ENCODE peak calls at places on chromosomes 13 and 19, in eight cellular contexts. One of them, this sample, is unnamed.

GRCh38 chr13:90321281-90321931 is 1026.1 kb upstream of the MIR17HG start:
- DNase-seq in breast epithelium: no peak
- DNase-seq in stomach: no peak
- DNase-seq in cardiac muscle cell: peak; percentile 4
- DNase-seq in lung: no peak
- DNase-seq in fibroblast of lung: no peak
- DNase-seq in left lung: no peak
- DNase-seq in tibial artery: no peak
- DNase-seq in this sample: no peak

GRCh38 chr13:80337011-80337688 is 3.8 kb downstream of the SPRY2 start:
- DNase-seq in breast epithelium: no peak
- DNase-seq in stomach: no peak
- DNase-seq in cardiac muscle cell: no peak
- DNase-seq in lung: no peak
- DNase-seq in fibroblast of lung: peak; percentile 26
- DNase-seq in left lung: no peak
- DNase-seq in tibial artery: no peak
- DNase-seq in this sample: no peak

GRCh38 chr13:70623260-70623659 is 515.0 kb upstream of the KLHL1 start:
- DNase-seq in breast epithelium: no peak
- DNase-seq in stomach: no peak
- DNase-seq in cardiac muscle cell: no peak
- DNase-seq in lung: no peak
- DNase-seq in fibroblast of lung: peak; percentile 3
- DNase-seq in left lung: no peak
- DNase-seq in tibial artery: no peak
- DNase-seq in this sample: no peak

GRCh38 chr13:113836917-113837553 is 26.8 kb downstream of the GAS6 start:
- DNase-seq in breast epithelium: no peak
- DNase-seq in stomach: peak; percentile 66
- DNase-seq in cardiac muscle cell: peak; percentile 60
- DNase-seq in lung: no peak
- DNase-seq in fibroblast of lung: peak; percentile 91
- DNase-seq in left lung: no peak
- DNase-seq in tibial artery: peak; percentile 62
- DNase-seq in this sample: peak; percentile 59

GRCh38 chr19:32676186-32676894 is 692 bp downstream of the RGS9BP start:
- DNase-seq in breast epithelium: no peak
- DNase-seq in stomach: peak; percentile 28
- DNase-seq in cardiac muscle cell: peak; percentile 12
- DNase-seq in lung: no peak
- DNase-seq in fibroblast of lung: no peak
- DNase-seq in left lung: no peak
- DNase-seq in tibial artery: no peak
- DNase-seq in this sample: no peak

GRCh38 chr19:35673121-35673804 is 6.9 kb downstream of the UPK1A start:
- DNase-seq in breast epithelium: no peak
- DNase-seq in stomach: peak; percentile 43
- DNase-seq in cardiac muscle cell: peak; percentile 38
- DNase-seq in lung: no peak
- DNase-seq in fibroblast of lung: peak; percentile 43
- DNase-seq in left lung: no peak
- DNase-seq in tibial artery: no peak
- DNase-seq in this sample: no peak

GRCh38 chr19:29745253-29745652 is 30.2 kb upstream of the C19orf12 start:
- DNase-seq in breast epithelium: no peak
- DNase-seq in stomach: no peak
- DNase-seq in cardiac muscle cell: peak; percentile 16
- DNase-seq in lung: no peak
- DNase-seq in fibroblast of lung: no peak
- DNase-seq in left lung: no peak
- DNase-seq in tibial artery: no peak
- DNase-seq in this sample: no peak

GRCh38 chr13:113205428-113205931 is 3.0 kb downstream of the PCID2 start:
- DNase-seq in breast epithelium: no peak
- DNase-seq in stomach: no peak
- DNase-seq in cardiac muscle cell: no peak
- DNase-seq in lung: no peak
- DNase-seq in fibroblast of lung: peak; percentile 76
- DNase-seq in left lung: no peak
- DNase-seq in tibial artery: no peak
- DNase-seq in this sample: no peak

GRCh38 chr13:99425485-99426341 is 75.6 kb upstream of the TM9SF2 start:
- DNase-seq in breast epithelium: no peak
- DNase-seq in stomach: peak; percentile 37
- DNase-seq in cardiac muscle cell: peak; percentile 46
- DNase-seq in lung: no peak
- DNase-seq in fibroblast of lung: no peak
- DNase-seq in left lung: peak; percentile 68
- DNase-seq in tibial artery: no peak
- DNase-seq in this sample: no peak

GRCh38 chr13:113973218-113974164 is at the start of gene C13orf46:
- DNase-seq in breast epithelium: no peak
- DNase-seq in stomach: no peak
- DNase-seq in cardiac muscle cell: no peak
- DNase-seq in lung: no peak
- DNase-seq in fibroblast of lung: no peak
- DNase-seq in left lung: peak; percentile 28
- DNase-seq in tibial artery: no peak
- DNase-seq in this sample: peak; percentile 45

GRCh38 chr19:33302175-33302973 is at the start of gene CEBPA:
- DNase-seq in breast epithelium: peak; percentile 76
- DNase-seq in stomach: peak; percentile 90
- DNase-seq in cardiac muscle cell: peak; percentile 95
- DNase-seq in lung: peak; percentile 82
- DNase-seq in fibroblast of lung: peak; percentile 74
- DNase-seq in left lung: peak; percentile 88
- DNase-seq in tibial artery: peak; percentile 61
- DNase-seq in this sample: peak; percentile 90

GRCh38 chr19:28610731-28611130 is 602.2 kb downstream of the UQCRFS1 start:
- DNase-seq in breast epithelium: no peak
- DNase-seq in stomach: no peak
- DNase-seq in cardiac muscle cell: no peak
- DNase-seq in lung: no peak
- DNase-seq in fibroblast of lung: no peak
- DNase-seq in left lung: no peak
- DNase-seq in tibial artery: no peak
- DNase-seq in this sample: no peak

GRCh38 chr19:44990459-44990858 is 10.8 kb upstream of the RELB start:
- DNase-seq in breast epithelium: no peak
- DNase-seq in stomach: no peak
- DNase-seq in cardiac muscle cell: no peak
- DNase-seq in lung: no peak
- DNase-seq in fibroblast of lung: no peak
- DNase-seq in left lung: no peak
- DNase-seq in tibial artery: no peak
- DNase-seq in this sample: no peak

GRCh38 chr19:41753159-41753558 is 2.2 kb upstream of the CEACAM6 start:
- DNase-seq in breast epithelium: peak; percentile 74
- DNase-seq in stomach: peak; percentile 78
- DNase-seq in cardiac muscle cell: no peak
- DNase-seq in lung: peak; percentile 81
- DNase-seq in fibroblast of lung: no peak
- DNase-seq in left lung: peak; percentile 72
- DNase-seq in tibial artery: peak; percentile 28
- DNase-seq in this sample: peak; percentile 89

GRCh38 chr19:5394907-5395505 is 54.4 kb upstream of the PTPRS start:
- DNase-seq in breast epithelium: no peak
- DNase-seq in stomach: no peak
- DNase-seq in cardiac muscle cell: no peak
- DNase-seq in lung: no peak
- DNase-seq in fibroblast of lung: no peak
- DNase-seq in left lung: no peak
- DNase-seq in tibial artery: no peak
- DNase-seq in this sample: no peak

GRCh38 chr19:30446844-30447243 is 74.7 kb downstream of the ZNF536 start:
- DNase-seq in breast epithelium: no peak
- DNase-seq in stomach: no peak
- DNase-seq in cardiac muscle cell: no peak
- DNase-seq in lung: no peak
- DNase-seq in fibroblast of lung: no peak
- DNase-seq in left lung: no peak
- DNase-seq in tibial artery: no peak
- DNase-seq in this sample: no peak

GRCh38 chr13:45119469-45119989 is 781 bp upstream of the GTF2F2 start:
- DNase-seq in breast epithelium: no peak
- DNase-seq in stomach: no peak
- DNase-seq in cardiac muscle cell: no peak
- DNase-seq in lung: no peak
- DNase-seq in fibroblast of lung: peak; percentile 79
- DNase-seq in left lung: no peak
- DNase-seq in tibial artery: no peak
- DNase-seq in this sample: peak; percentile 67

DNA sequence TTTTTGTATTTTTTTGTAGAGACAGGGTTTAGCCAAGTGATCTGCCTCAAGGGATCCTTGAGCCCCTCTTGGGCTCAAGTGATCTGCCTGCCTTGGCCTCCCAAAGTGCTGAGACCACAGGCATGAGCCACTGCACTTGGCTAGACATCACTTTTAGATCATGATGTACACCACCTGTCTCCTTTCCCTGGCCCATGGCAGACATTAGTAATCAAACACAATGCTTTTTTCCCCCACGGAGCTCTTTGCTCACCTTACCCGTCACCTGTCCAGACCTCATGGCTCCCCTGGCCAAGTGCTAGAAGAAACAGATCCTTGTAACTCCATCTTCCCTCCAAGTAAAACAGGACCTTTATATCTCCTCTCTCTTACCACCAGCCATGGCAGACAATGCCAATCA is 18.4 kb downstream of the NUMBL start:
- DNase-seq in breast epithelium: no peak
- DNase-seq in stomach: no peak
- DNase-seq in cardiac muscle cell: no peak
- DNase-seq in lung: no peak
- DNase-seq in fibroblast of lung: no peak
- DNase-seq in left lung: no peak
- DNase-seq in tibial artery: no peak
- DNase-seq in this sample: no peak
- H3K27ac ChIP-seq in breast epithelium: peak overlapping the region; percentile 56
- H3K27ac ChIP-seq in stomach: no peak overlapping the region
- H3K27ac ChIP-seq in cardiac muscle cell: no peak overlapping the region
- H3K27ac ChIP-seq in lung: no peak overlapping the region
- H3K27ac ChIP-seq in fibroblast of lung: no peak overlapping the region
- H3K27ac ChIP-seq in left lung: no peak overlapping the region
- H3K27ac ChIP-seq in tibial artery: no peak overlapping the region
- H3K27ac ChIP-seq in this sample: no peak overlapping the region

GRCh38 chr19:1661995-1662394 is 9.6 kb upstream of the TCF3 start:
- DNase-seq in breast epithelium: no peak
- DNase-seq in stomach: no peak
- DNase-seq in cardiac muscle cell: no peak
- DNase-seq in lung: no peak
- DNase-seq in fibroblast of lung: no peak
- DNase-seq in left lung: no peak
- DNase-seq in tibial artery: no peak
- DNase-seq in this sample: no peak

GRCh38 chr19:1668048-1668338 is 15.6 kb upstream of the TCF3 start:
- DNase-seq in breast epithelium: no peak
- DNase-seq in stomach: no peak
- DNase-seq in cardiac muscle cell: no peak
- DNase-seq in lung: no peak
- DNase-seq in fibroblast of lung: no peak
- DNase-seq in left lung: no peak
- DNase-seq in tibial artery: no peak
- DNase-seq in this sample: no peak

GRCh38 chr19:1663854-1664253 is 11.4 kb upstream of the TCF3 start:
- DNase-seq in breast epithelium: no peak
- DNase-seq in stomach: no peak
- DNase-seq in cardiac muscle cell: no peak
- DNase-seq in lung: no peak
- DNase-seq in fibroblast of lung: no peak
- DNase-seq in left lung: no peak
- DNase-seq in tibial artery: no peak
- DNase-seq in this sample: no peak

GRCh38 chr19:1668339-1669123 is 16.1 kb upstream of the TCF3 start:
- DNase-seq in breast epithelium: no peak
- DNase-seq in stomach: no peak
- DNase-seq in cardiac muscle cell: peak; percentile 44
- DNase-seq in lung: no peak
- DNase-seq in fibroblast of lung: no peak
- DNase-seq in left lung: no peak
- DNase-seq in tibial artery: no peak
- DNase-seq in this sample: no peak

GRCh38 chr19:1665565-1666047 is 13.2 kb upstream of the TCF3 start:
- DNase-seq in breast epithelium: no peak
- DNase-seq in stomach: no peak
- DNase-seq in cardiac muscle cell: peak; percentile 47
- DNase-seq in lung: no peak
- DNase-seq in fibroblast of lung: no peak
- DNase-seq in left lung: no peak
- DNase-seq in tibial artery: no peak
- DNase-seq in this sample: no peak
- H3K4me1 ChIP-seq in breast epithelium: peaks cover 7% of the 10 kb centered on the region
- H3K4me1 ChIP-seq in stomach: peaks cover 14% of the 10 kb centered on the region
- H3K4me1 ChIP-seq in cardiac muscle cell: peaks cover 12% of the 10 kb centered on the region
- H3K4me1 ChIP-seq in lung: no peaks in the 10 kb centered on the region
- H3K4me1 ChIP-seq in fibroblast of lung: no peaks in the 10 kb centered on the region
- H3K4me1 ChIP-seq in left lung: no peaks in the 10 kb centered on the region
- H3K4me1 ChIP-seq in tibial artery: peaks cover 8% of the 10 kb centered on the region
- H3K4me1 ChIP-seq in this sample: peaks cover 8% of the 10 kb centered on the region

GRCh38 chr19:15869109-15869555 is 28.7 kb downstream of the CYP4F2 start:
- DNase-seq in breast epithelium: no peak
- DNase-seq in stomach: peak; percentile 42
- DNase-seq in cardiac muscle cell: no peak
- DNase-seq in lung: peak; percentile 60
- DNase-seq in fibroblast of lung: peak; percentile 1
- DNase-seq in left lung: no peak
- DNase-seq in tibial artery: peak; percentile 24
- DNase-seq in this sample: peak; percentile 70
- H3K9me3 ChIP-seq in breast epithelium: no peaks in the 10 kb centered on the region
- H3K9me3 ChIP-seq in stomach: no peaks in the 10 kb centered on the region
- H3K9me3 ChIP-seq in cardiac muscle cell: no peaks in the 10 kb centered on the region
- H3K9me3 ChIP-seq in lung: no peaks in the 10 kb centered on the region
- H3K9me3 ChIP-seq in fibroblast of lung: no peaks in the 10 kb centered on the region
- H3K9me3 ChIP-seq in left lung: no peaks in the 10 kb centered on the region
- H3K9me3 ChIP-seq in tibial artery: no peaks in the 10 kb centered on the region
- H3K9me3 ChIP-seq in this sample: no peaks in the 10 kb centered on the region

GRCh38 chr19:40626918-40627317 is 25.7 kb downstream of the LTBP4 start:
- DNase-seq in breast epithelium: no peak
- DNase-seq in stomach: no peak
- DNase-seq in cardiac muscle cell: no peak
- DNase-seq in lung: no peak
- DNase-seq in fibroblast of lung: no peak
- DNase-seq in left lung: no peak
- DNase-seq in tibial artery: no peak
- DNase-seq in this sample: no peak

GRCh38 chr19:40627486-40628279 is 26.5 kb downstream of the LTBP4 start:
- DNase-seq in breast epithelium: no peak
- DNase-seq in stomach: no peak
- DNase-seq in cardiac muscle cell: no peak
- DNase-seq in lung: no peak
- DNase-seq in fibroblast of lung: no peak
- DNase-seq in left lung: no peak
- DNase-seq in tibial artery: no peak
- DNase-seq in this sample: no peak

GRCh38 chr19:40623403-40624239 is 22.5 kb downstream of the LTBP4 start:
- DNase-seq in breast epithelium: no peak
- DNase-seq in stomach: no peak
- DNase-seq in cardiac muscle cell: peak; percentile 45
- DNase-seq in lung: no peak
- DNase-seq in fibroblast of lung: peak; percentile 99
- DNase-seq in left lung: no peak
- DNase-seq in tibial artery: no peak
- DNase-seq in this sample: no peak

GRCh38 chr19:40622773-40623075 is 21.6 kb downstream of the LTBP4 start:
- DNase-seq in breast epithelium: no peak
- DNase-seq in stomach: no peak
- DNase-seq in cardiac muscle cell: no peak
- DNase-seq in lung: no peak
- DNase-seq in fibroblast of lung: no peak
- DNase-seq in left lung: no peak
- DNase-seq in tibial artery: no peak
- DNase-seq in this sample: no peak

GRCh38 chr19:40625406-40626120 is 24.4 kb downstream of the LTBP4 start:
- DNase-seq in breast epithelium: no peak
- DNase-seq in stomach: no peak
- DNase-seq in cardiac muscle cell: no peak
- DNase-seq in lung: no peak
- DNase-seq in fibroblast of lung: no peak
- DNase-seq in left lung: no peak
- DNase-seq in tibial artery: no peak
- DNase-seq in this sample: no peak
- H3K27ac ChIP-seq in breast epithelium: no peak overlapping the region
- H3K27ac ChIP-seq in stomach: no peak overlapping the region
- H3K27ac ChIP-seq in cardiac muscle cell: no peak overlapping the region
- H3K27ac ChIP-seq in lung: no peak overlapping the region
- H3K27ac ChIP-seq in fibroblast of lung: no peak overlapping the region
- H3K27ac ChIP-seq in left lung: no peak overlapping the region
- H3K27ac ChIP-seq in tibial artery: no peak overlapping the region
- H3K27ac ChIP-seq in this sample: no peak overlapping the region

This sample was measured in Peyer's patch.